ENCODE peak calls at places on chromosomes 4 and X, in five cellular contexts. V is effector memory CD4-positive, alpha-beta T cell; H is CD4-positive, alpha-beta memory T cell; U is vagina; T is lung. P is an unnamed sample.

GRCh38 chrX:150084474-150085229 is 146.4 kb upstream of the EOLA2 start:
- DNase-seq in V (no peak), H (no peak), U (no peak), T (no peak), P (no peak)

GRCh38 chr4:147617841-147618421 is 734 bp downstream of the TMEM184C start:
- DNase-seq in V (peak), H (no peak), U (no peak), T (no peak), P (no peak)

GRCh38 chr4:156158747-156159146 is 205.1 kb upstream of the CTSO start:
- DNase-seq in V (no peak), H (no peak), U (no peak), T (no peak), P (no peak)

GRCh38 chrX:101108293-101108692 is 10.3 kb downstream of the CENPI start:
- DNase-seq in V (no peak), H (no peak), U (no peak), T (no peak), P (no peak)

GRCh38 chr4:145525291-145525740 is 43.7 kb downstream of the SMAD1 start:
- DNase-seq in V (no peak), H (no peak), U (no peak), T (no peak), P (peak)

GRCh38 chr4:110020139-110020538 is 107.5 kb downstream of the EGF start:
- DNase-seq in V (no peak), H (no peak), U (no peak), T (no peak), P (no peak)

GRCh38 chrX:110050885-110051284 is 48.0 kb downstream of the TMEM164 start:
- DNase-seq in V (no peak), H (no peak), U (no peak), T (no peak), P (no peak)

GRCh38 chrX:79466636-79467035 is 99.5 kb upstream of the ITM2A start:
- DNase-seq in V (no peak), H (no peak), U (no peak), T (no peak), P (no peak)

GRCh38 chr4:7423801-7424552 is 10.8 kb downstream of the PSAPL1 start:
- DNase-seq in V (no peak), H (no peak), U (no peak), T (no peak), P (no peak)

GRCh38 chr4:177064724-177065394 is 244.8 kb upstream of the NEIL3 start:
- DNase-seq in V (no peak), H (no peak), U (no peak), T (no peak), P (no peak)

GRCh38 chrX:134161162-134161561 is 75.8 kb upstream of the CCDC160 start:
- DNase-seq in V (no peak), H (no peak), U (no peak), T (no peak), P (no peak)

GRCh38 chrX:134162032-134162431 is 75.0 kb upstream of the CCDC160 start:
- DNase-seq in V (no peak), H (no peak), U (no peak), T (no peak), P (no peak)

GRCh38 chrX:134163836-134164235 is 73.1 kb upstream of the CCDC160 start:
- DNase-seq in V (no peak), H (no peak), U (no peak), T (no peak), P (no peak)

DNA sequence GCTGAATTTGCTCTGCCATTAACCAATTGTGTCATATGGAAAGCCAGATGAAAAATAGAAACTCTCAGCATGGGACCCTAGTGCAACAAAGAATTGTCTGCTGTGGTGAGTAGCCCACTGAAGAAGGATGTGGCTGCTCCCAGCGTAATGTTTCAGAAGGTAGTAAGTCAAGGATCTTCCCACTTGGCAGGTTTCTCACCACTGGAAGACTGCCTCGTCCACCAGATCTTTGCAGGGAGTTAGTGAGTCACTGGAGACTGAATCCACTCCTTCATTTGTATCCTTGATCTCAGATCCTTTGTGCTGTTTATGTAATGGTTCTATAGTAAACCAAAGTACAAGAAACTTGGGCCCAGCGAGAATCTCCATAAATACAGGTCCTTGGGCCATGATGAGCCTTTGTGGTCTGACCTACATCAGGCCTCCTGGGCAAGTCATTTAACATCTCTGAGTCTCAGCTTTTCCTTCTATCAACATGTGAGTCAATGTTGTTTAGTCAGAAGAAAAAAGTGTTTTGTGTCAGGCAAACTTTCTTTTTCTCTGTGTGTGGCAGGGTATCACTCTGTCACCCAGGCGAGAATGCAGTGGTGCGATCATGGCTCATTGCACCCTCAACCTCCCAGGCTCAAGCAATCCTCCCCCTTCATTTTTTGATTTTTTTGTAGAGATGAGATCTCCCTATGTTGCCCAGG is 78.0 kb upstream of the CCDC160 start:
- DNase-seq in V (no peak), H (no peak), U (no peak), T (no peak), P (no peak)
- H3K27ac ChIP-seq in V (no peak), H (no peak), U (no peak), T (no peak), P (no peak)

DNA sequence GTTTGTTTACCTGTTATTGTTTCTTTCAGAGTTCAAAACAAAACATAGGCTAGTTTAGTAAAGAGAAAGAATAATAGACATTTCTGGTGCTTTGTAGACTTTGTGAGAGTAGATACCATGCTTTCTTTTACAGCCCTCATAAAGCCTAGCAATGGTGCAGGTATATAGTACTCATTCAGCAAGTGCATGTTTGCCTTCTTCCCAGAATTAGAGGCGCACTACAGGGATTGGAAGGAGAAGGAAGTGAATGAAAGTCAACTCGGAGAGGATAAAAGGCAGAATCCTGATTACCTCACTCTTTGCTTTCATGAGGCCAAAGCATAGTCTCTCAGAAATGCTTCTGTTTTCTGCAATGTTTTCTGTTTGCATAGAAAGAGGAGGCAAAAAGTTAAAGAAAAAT is 43.1 kb upstream of the FHDC1 start:
- DNase-seq in V (no peak), H (no peak), U (no peak), T (no peak), P (no peak)
- H3K27ac ChIP-seq in V (no peak), H (no peak), U (no peak), T (no peak), P (no peak)

DNA sequence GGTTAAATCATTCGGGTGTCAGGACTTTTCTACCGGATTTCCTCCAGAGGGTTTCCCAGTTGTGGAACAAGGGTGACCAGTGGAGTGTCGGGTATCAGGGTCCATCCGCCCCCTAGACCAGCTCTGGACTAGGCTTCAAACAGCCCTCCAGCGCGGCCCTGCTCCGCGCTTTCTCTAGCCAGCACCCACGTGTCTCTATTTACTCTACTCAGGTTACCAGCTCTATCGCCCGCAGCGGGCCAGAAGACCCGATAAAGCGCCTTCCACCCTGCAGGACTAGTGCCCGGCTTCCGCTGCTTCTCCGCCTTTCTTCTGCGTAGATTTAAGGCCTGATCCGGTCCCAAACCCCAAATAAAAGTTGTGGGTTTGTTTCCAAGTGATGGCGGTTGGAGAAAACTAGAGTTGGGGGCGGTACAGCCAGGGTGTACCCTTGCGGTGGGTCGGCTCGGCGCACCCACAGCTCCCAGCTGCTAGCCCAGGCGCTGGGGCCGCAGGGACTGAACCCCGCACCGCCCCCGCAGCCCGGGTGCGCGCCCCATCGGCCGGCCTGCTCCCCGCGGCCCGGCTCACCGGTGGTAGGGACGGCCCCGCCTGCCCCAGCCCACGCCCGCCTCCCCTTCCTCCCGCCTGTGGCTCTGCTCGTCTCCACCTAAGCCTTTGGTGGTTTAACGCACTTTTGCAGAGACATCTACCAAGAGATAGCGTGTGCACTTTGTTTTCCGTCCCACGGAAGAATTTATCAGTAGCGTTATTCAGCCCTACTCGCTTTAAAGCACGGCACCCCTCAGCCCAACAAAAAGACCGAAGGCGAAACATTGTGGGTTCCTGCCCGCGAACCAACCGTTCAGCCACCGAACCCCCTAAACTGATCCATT is 2.1 kb downstream of the LEF1 start:
- DNase-seq in V (no peak), H (peak), U (no peak), T (no peak), P (peak)
- H3K27ac ChIP-seq in V (peak), H (peak), U (peak), T (no peak), P (peak)

DNA sequence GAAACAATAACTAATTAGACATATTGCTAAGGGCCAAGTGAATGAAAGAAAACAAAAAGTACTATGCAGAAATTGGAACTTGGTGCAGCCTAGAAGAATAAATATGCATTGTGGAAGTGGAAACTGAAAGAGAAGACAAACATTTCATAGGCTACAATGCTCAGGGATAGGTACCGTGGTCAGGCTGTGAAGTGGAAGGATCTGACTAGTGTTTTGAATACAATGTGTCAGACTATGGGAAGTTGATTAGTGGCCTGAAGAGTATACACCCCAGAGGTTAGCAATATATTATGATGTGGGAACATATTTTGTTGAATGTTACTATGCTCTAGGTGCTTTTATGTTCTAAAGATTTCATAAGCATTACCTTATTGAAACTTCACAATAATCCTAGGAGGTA is 36.8 kb downstream of the GPRIN3 start:
- DNase-seq in V (no peak), H (no peak), U (no peak), T (no peak), P (no peak)
- H3K27ac ChIP-seq in V (no peak), H (no peak), U (no peak), T (no peak), P (no peak)

GRCh38 chrX:10051866-10052265 is 84.7 kb downstream of the CLDN34 start:
- DNase-seq in V (no peak), H (no peak), U (no peak), T (no peak), P (no peak)
- H3K27ac ChIP-seq in V (no peak), H (no peak), U (no peak), T (no peak), P (no peak)

DNA sequence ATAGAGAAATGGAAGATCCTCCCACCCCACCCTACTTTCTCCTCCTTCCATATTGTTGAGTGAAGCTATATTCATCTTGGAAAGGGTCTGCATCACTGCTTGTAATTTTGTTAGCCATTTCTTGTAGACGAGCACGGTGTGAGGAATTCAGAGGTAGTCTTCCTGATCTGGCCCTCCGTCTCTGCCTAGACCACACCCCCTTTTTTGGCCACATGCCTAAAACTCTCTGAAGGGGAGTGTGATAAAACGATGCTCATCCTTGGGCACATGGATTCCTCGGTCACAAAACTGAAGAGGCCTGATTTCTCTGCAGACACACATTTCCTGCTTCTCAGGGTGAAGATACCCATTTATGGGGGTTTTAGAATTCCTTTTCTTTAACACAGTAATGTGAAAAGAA is 182.8 kb downstream of the LARP7 start:
- DNase-seq in V (no peak), H (no peak), U (no peak), T (no peak), P (no peak)
- H3K27ac ChIP-seq in V (no peak), H (no peak), U (no peak), T (no peak), P (no peak)

GRCh38 chrX:66633541-66633940 is 5.3 kb downstream of the EDA2R start:
- DNase-seq in V (no peak), H (no peak), U (no peak), T (no peak), P (no peak)
- H3K27ac ChIP-seq in V (no peak), H (no peak), U (no peak), T (no peak), P (no peak)

GRCh38 chr4:139973015-139973414 is 181.0 kb downstream of the MAML3 start:
- DNase-seq in V (no peak), H (no peak), U (no peak), T (no peak), P (no peak)
- H3K27ac ChIP-seq in V (no peak), H (no peak), U (no peak), T (no peak), P (no peak)

GRCh38 chr4:17546678-17547077 is 30.3 kb upstream of the LAP3 start:
- DNase-seq in V (no peak), H (no peak), U (no peak), T (no peak), P (no peak)

GRCh38 chr4:17544831-17545234 is 29.9 kb downstream of the CLRN2 start:
- DNase-seq in V (no peak), H (no peak), U (no peak), T (no peak), P (no peak)

GRCh38 chr4:17544205-17544604 is 29.2 kb downstream of the CLRN2 start:
- DNase-seq in V (no peak), H (no peak), U (no peak), T (no peak), P (no peak)

GRCh38 chr4:17545374-17546140 is 30.6 kb downstream of the CLRN2 start:
- DNase-seq in V (no peak), H (no peak), U (no peak), T (no peak), P (no peak)

GRCh38 chr4:17546222-17546621 is 30.8 kb upstream of the LAP3 start:
- DNase-seq in V (no peak), H (no peak), U (no peak), T (no peak), P (no peak)
- H3K27ac ChIP-seq in V (no peak), H (no peak), U (no peak), T (no peak), P (no peak)